ENCODE peak calls at places on chromosomes 12 and 14, in ten cellular contexts. E is prostate gland, Z is uterus, D is stomach, R is suprapubic skin, Y is IMR-90, U is A549, M is body of pancreas, L is breast epithelium, C is HCT116. F is an unnamed sample.

GRCh38 chr14:38930022-38930421 is 173.0 kb downstream of the SEC23A start:
- DNase-seq in E (no peak), Z (no peak), D (no peak), R (no peak), Y (no peak), U (no peak), M (no peak), L (no peak), C (no peak), F (no peak)

GRCh38 chr12:122853582-122854245 is 18.5 kb downstream of the HIP1R start:
- DNase-seq in E (no peak), Z (no peak), D (no peak), R (peak; percentile 77), Y (no peak), U (no peak), M (no peak), L (no peak), C (no peak), F (no peak)

GRCh38 chr12:116053479-116054195 is 223.9 kb downstream of the MED13L start:
- DNase-seq in E (no peak), Z (peak; percentile 59), D (no peak), R (no peak), Y (peak; percentile 81), U (peak; percentile 59), M (peak; percentile 55), L (no peak), C (no peak), F (peak; percentile 49)

GRCh38 chr12:4487024-4487423 is 41.4 kb upstream of the FGF6 start:
- DNase-seq in E (no peak), Z (no peak), D (no peak), R (no peak), Y (no peak), U (no peak), M (no peak), L (no peak), C (no peak), F (no peak)

GRCh38 chr12:124742111-124742510 is 121.6 kb downstream of the SCARB1 start:
- DNase-seq in E (peak; percentile 74), Z (no peak), D (peak; percentile 86), R (no peak), Y (no peak), U (no peak), M (no peak), L (peak; percentile 62), C (no peak), F (no peak)

GRCh38 chr14:24132061-24132685 is 1.7 kb downstream of the FITM1 start:
- DNase-seq in E (no peak), Z (no peak), D (peak; percentile 80), R (no peak), Y (no peak), U (no peak), M (peak; percentile 82), L (peak; percentile 86), C (no peak), F (peak; percentile 39)

GRCh38 chr14:70952485-70952884 is 45.2 kb downstream of the PCNX1 start:
- DNase-seq in E (no peak), Z (no peak), D (no peak), R (no peak), Y (no peak), U (no peak), M (no peak), L (no peak), C (no peak), F (no peak)

GRCh38 chr14:102255401-102256190 is 49.4 kb downstream of the MOK start:
- DNase-seq in E (no peak), Z (no peak), D (no peak), R (no peak), Y (peak; percentile 88), U (peak; percentile 58), M (no peak), L (peak; percentile 15), C (no peak), F (peak; percentile 42)

GRCh38 chr12:113208041-113208934 is 13.0 kb upstream of the TPCN1 start:
- DNase-seq in E (no peak), Z (no peak), D (peak; percentile 35), R (no peak), Y (peak; percentile 79), U (no peak), M (peak; percentile 70), L (no peak), C (no peak), F (no peak)
- H3K4me1 ChIP-seq in E (no peaks in the 10 kb centered on the region), Z (no peaks in the 10 kb centered on the region), D (peaks cover 41% of the 10 kb centered on the region), R (no peaks in the 10 kb centered on the region), Y (peaks cover 7% of the 10 kb centered on the region), U (no peaks in the 10 kb centered on the region), M (peaks cover 17% of the 10 kb centered on the region), L (no peaks in the 10 kb centered on the region), C (peaks cover 18% of the 10 kb centered on the region), F (peaks cover 2% of the 10 kb centered on the region)

DNA sequence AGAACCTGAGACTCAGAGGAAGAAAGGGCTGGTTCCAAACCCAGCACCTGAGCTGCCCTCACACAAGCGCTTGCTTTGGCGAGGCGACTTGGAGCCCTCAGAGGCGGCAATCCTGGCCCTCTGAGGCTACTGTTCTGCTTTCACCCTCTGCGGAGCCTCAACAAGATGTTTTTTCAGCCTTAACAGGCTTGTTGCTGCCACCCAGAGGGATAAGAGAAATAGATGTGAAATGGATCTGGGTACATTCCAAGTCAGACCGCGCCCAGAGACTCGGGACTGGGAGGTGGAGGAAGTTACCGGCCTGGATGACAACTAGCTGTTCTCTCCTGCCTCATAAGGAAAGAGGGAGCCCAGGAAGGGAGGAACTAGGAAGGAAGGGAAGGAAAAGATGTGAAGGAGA is 89.6 kb downstream of the TTC7B start:
- DNase-seq in E (peak; percentile 88), Z (peak; percentile 62), D (peak; percentile 35), R (peak; percentile 84), Y (peak; percentile 37), U (peak; percentile 44), M (peak; percentile 46), L (no peak), C (peak; percentile 4), F (no peak)
- TF ChIP-seq CTCF in E (peak; percentile 67), Z (peak; percentile 7), D (no peak), R (peak; percentile 12), Y (peak; percentile 21), U (no peak), M (no peak), L (peak; percentile 5), C (no peak), F (no peak)

GRCh38 chr12:111759276-111759675 is 7.5 kb upstream of the ALDH2 start:
- DNase-seq in E (no peak), Z (no peak), D (no peak), R (no peak), Y (no peak), U (no peak), M (no peak), L (no peak), C (no peak), F (no peak)

GRCh38 chr12:111758120-111758561 is 8.6 kb upstream of the ALDH2 start:
- DNase-seq in E (peak; percentile 90), Z (no peak), D (peak; percentile 79), R (peak; percentile 86), Y (no peak), U (no peak), M (peak; percentile 82), L (peak; percentile 94), C (no peak), F (no peak)

GRCh38 chr12:111756196-111756595 is 10.5 kb upstream of the ALDH2 start:
- DNase-seq in E (no peak), Z (no peak), D (no peak), R (no peak), Y (no peak), U (no peak), M (no peak), L (no peak), C (no peak), F (no peak)

GRCh38 chr12:111756681-111757080 is 10.1 kb upstream of the ALDH2 start:
- DNase-seq in E (no peak), Z (no peak), D (no peak), R (no peak), Y (no peak), U (no peak), M (no peak), L (no peak), C (no peak), F (no peak)

DNA sequence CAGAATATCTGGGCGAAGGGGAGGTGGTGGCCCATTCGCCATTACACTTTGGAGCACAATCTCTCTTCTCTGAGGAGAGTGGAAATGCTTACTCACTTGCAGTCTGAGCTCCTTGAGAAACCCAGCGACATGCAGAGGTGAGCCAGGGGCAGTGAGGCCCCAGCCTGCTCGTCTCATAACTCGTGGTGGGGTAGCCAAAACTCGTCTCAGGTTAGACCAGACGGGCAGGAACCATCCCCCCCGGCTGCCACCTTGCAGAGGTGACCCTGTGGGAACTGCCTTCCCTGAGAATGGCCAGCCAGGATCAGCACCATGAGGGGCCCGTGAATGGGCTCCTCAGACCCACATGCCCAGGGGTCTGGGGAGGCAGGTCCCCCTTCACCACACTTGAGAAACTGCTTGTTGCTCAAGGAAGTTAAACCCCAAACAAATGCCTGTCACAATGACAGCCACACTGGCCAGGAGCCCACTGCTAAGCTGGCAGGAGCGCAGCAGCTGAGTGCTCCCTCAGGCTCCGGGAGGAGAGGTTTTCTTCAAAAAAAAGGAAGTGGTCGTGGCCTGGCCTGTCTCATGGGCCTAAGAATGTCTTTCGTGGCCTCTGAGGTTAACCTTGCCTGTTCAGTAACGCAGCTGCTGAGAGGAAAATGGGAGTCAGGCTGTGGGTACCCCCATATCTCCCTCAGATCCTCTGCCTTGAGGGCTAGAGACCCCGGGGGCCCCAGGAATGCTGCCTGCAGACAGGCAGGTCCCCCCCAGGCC is 9.2 kb upstream of the ALDH2 start:
- DNase-seq in E (peak; percentile 61), Z (no peak), D (peak; percentile 62), R (no peak), Y (peak; percentile 65), U (no peak), M (peak; percentile 78), L (peak; percentile 80), C (no peak), F (no peak)
- TF ChIP-seq POLR2A in E (no peak), Z (no peak), D (no peak), R (no peak), Y (no peak), U (no peak), M (no peak), L (no peak), C (no peak), F (no peak)

GRCh38 chr14:21095430-21096205 is 2.8 kb downstream of the ZNF219 start:
- DNase-seq in E (no peak), Z (no peak), D (no peak), R (no peak), Y (peak; percentile 51), U (no peak), M (no peak), L (no peak), C (no peak), F (no peak)

GRCh38 chr14:21097616-21098133 is 780 bp downstream of the ZNF219 start:
- DNase-seq in E (no peak), Z (no peak), D (no peak), R (no peak), Y (no peak), U (no peak), M (no peak), L (no peak), C (no peak), F (peak; percentile 43)

GRCh38 chr14:21096889-21097615 is 1.4 kb downstream of the ZNF219 start:
- DNase-seq in E (no peak), Z (no peak), D (no peak), R (no peak), Y (no peak), U (no peak), M (no peak), L (no peak), C (no peak), F (no peak)

GRCh38 chr14:21098134-21098891 is at the start of gene ZNF219:
- DNase-seq in E (peak; percentile 83), Z (peak; percentile 75), D (peak; percentile 53), R (peak; percentile 85), Y (peak; percentile 27), U (peak; percentile 73), M (peak; percentile 62), L (no peak), C (no peak), F (peak; percentile 82)

GRCh38 chr14:21096438-21096837 is 2.0 kb downstream of the ZNF219 start:
- DNase-seq in E (no peak), Z (no peak), D (no peak), R (no peak), Y (no peak), U (no peak), M (no peak), L (no peak), C (no peak), F (no peak)
- H3K4me1 ChIP-seq in E (peaks cover 5% of the 10 kb centered on the region), Z (peaks cover 8% of the 10 kb centered on the region), D (peaks cover 82% of the 10 kb centered on the region), R (peaks cover 64% of the 10 kb centered on the region), Y (peaks cover 4% of the 10 kb centered on the region), U (peaks cover 53% of the 10 kb centered on the region), M (peaks cover 37% of the 10 kb centered on the region), L (no peaks in the 10 kb centered on the region), C (peaks cover 9% of the 10 kb centered on the region), F (peaks cover 2% of the 10 kb centered on the region)

F was measured in ovary.